ENCODE peak calls at places on chromosomes 7 and 10, in five cellular contexts. N is heart left ventricle; D is neural progenitor cell; V is NT2/D1; J is effector memory CD4-positive, alpha-beta T cell. Z is an unnamed sample. For H3K4me1, the result is how much of the 10 kb centered on the place peaks cover.

GRCh38 chr10:71623098-71623985 is 96.2 kb downstream of the C10orf105 start:
- DNase-seq in J (no peak), V (no peak), D (peak), N (no peak), Z (peak)

GRCh38 chr7:103573479-103574058 is 127.6 kb upstream of the SLC26A5 start:
- DNase-seq in V (peak), D (peak), J (no peak), N (no peak), Z (no peak)

GRCh38 chr7:32298403-32299132 is 191.6 kb downstream of the LSM5 start:
- DNase-seq in D (peak), V (no peak), N (peak), J (no peak), Z (no peak)

GRCh38 chr7:75638607-75639070 is 100.1 kb downstream of the HIP1 start:
- DNase-seq in J (no peak), D (peak), V (no peak), N (peak), Z (no peak)

GRCh38 chr10:10209152-10209551 is 808.5 kb upstream of the CELF2 start:
- DNase-seq in N (no peak), V (no peak), J (no peak), D (no peak), Z (no peak)

GRCh38 chr10:71740069-71740468 is 20.5 kb upstream of the C10orf105 start:
- DNase-seq in N (no peak), D (no peak), J (no peak), V (no peak), Z (no peak)

GRCh38 chr7:40643664-40644063 is 508.9 kb downstream of the SUGCT start:
- DNase-seq in V (no peak), D (peak), N (no peak), J (no peak), Z (no peak)

GRCh38 chr10:8473205-8473604 is 418.7 kb downstream of the GATA3 start:
- DNase-seq in D (no peak), V (no peak), J (peak), N (no peak), Z (no peak)

GRCh38 chr10:114694735-114695134 is 36.7 kb upstream of the ABLIM1 start:
- DNase-seq in D (peak), J (no peak), V (peak), N (no peak), Z (no peak)

GRCh38 chr10:28332699-28333098 is 29.8 kb upstream of the MPP7 start:
- DNase-seq in D (no peak), V (no peak), N (no peak), J (no peak), Z (no peak)

GRCh38 chr7:7188091-7188490 is 5.7 kb downstream of the C1GALT1 start:
- DNase-seq in J (no peak), D (no peak), N (no peak), V (no peak), Z (no peak)

GRCh38 chr7:129502708-129503685 is 666 bp downstream of the SMKR1 start:
- DNase-seq in J (no peak), D (peak), V (no peak), N (no peak), Z (no peak)

GRCh38 chr10:76432274-76433012 is 1001.0 kb downstream of the LRMDA start:
- DNase-seq in D (no peak), J (no peak), N (no peak), V (peak), Z (no peak)

GRCh38 chr7:41915861-41916260 is 213.0 kb upstream of the INHBA start:
- DNase-seq in N (no peak), J (no peak), D (no peak), V (no peak), Z (no peak)

GRCh38 chr7:150879345-150879744 is 27.0 kb downstream of the AOC1 start:
- DNase-seq in D (no peak), J (no peak), N (no peak), V (peak), Z (no peak)

GRCh38 chr7:152522551-152522950 is 86.7 kb upstream of the KMT2C start:
- DNase-seq in D (no peak), V (no peak), J (no peak), N (no peak), Z (no peak)

GRCh38 chr7:92754756-92755581 is 81.4 kb downstream of the CDK6 start:
- DNase-seq in V (no peak), D (no peak), N (no peak), J (no peak), Z (peak)

GRCh38 chr7:117963278-117964184 is 90.3 kb upstream of the CTTNBP2 start:
- DNase-seq in J (no peak), D (no peak), N (no peak), V (no peak), Z (no peak)

GRCh38 chr10:110221721-110222261 is 14.4 kb downstream of the MXI1 start:
- DNase-seq in J (peak), N (peak), V (no peak), D (peak), Z (peak)

DNA sequence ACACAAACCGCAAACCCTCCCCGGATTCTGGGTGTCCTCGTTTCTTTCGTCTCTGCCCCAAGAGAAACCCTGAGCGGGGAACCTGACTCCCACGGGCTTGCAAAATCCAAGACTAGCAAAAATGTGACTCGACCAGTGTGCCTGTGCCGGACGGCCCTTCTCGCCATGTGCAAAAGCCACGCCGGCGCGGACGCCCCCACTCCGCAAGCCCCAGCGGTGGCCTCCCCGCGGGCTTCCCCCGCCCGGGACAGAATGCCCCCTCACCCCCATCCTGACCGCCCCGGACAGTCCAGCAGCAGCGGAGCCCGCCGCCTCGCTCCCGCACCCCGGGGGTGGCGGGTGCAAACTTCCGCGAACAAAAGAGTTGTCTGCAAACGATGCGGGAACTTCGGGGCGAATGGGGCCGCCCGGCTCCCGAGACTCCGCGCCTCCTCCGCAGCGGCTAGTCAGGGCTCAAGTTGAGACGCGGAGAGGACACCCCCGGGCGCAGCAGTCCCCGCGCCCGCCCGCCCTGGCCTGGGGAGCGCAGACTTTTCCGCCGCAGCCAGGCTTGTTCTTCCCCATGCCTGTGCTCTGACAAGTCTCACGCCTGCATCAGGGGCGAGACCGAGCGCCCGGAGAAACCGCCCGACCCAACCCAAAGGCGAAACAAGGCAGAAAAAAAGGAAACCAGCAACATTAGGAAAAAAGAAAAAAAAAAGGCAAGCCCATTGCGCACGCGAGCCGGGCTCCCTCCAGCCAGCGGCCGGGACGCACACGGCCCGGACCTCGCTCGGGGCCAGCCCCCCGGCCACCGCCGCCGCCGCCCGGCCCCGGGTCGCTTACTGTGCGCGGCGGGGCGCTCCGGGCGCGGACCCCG is 761 bp downstream of the FAM53B start:
- DNase-seq in V (no peak), D (peak), N (peak), J (no peak), Z (peak)
- H3K4me1 ChIP-seq in V (under half), D (half or more), N (under half), J (under half), Z (half or more)

GRCh38 chr10:129963831-129964501 is at the start of gene EBF3:
- DNase-seq in N (peak), V (no peak), J (peak), D (peak), Z (no peak)

GRCh38 chr10:129964611-129965417 is 740 bp upstream of the EBF3 start:
- DNase-seq in J (no peak), V (no peak), D (peak), N (peak), Z (no peak)

GRCh38 chr10:129965940-129966339 is 1.9 kb upstream of the EBF3 start:
- DNase-seq in N (no peak), V (no peak), D (peak), J (no peak), Z (no peak)

GRCh38 chr10:129966370-129966769 is 2.3 kb upstream of the EBF3 start:
- DNase-seq in J (no peak), V (no peak), D (no peak), N (no peak), Z (no peak)

DNA sequence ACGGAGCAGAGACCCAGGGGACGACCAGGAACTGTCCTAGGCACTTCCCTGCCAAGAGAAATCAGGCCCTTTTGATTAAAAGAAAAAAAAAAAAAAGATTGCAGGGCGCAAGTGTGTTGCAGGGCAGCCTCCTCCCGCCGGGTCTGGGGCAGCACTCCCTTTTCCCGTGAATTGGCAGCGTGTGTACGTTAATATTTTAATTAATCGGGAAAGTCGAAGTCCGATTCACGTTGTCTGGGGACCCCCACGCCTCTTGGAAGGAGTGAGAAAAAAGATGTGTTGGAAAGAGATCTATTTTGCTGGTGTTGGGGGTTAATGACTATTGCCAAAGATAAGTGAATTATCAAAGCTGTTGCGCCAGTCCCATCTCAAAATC is 1.3 kb upstream of the EBF3 start:
- DNase-seq in N (no peak), J (no peak), D (no peak), V (no peak), Z (no peak)
- H3K4me1 ChIP-seq in N (under half), J (under half), D (under half), V (under half), Z (under half)

GRCh38 chr10:133026726-133027395 is 60.9 kb upstream of the ADGRA1 start:
- DNase-seq in J (no peak), D (no peak), N (no peak), V (no peak), Z (no peak)
- H3K4me1 ChIP-seq in J (under half), D (under half), N (under half), V (under half), Z (under half)

GRCh38 chr10:61971016-61971350 is 69.5 kb downstream of the ARID5B start:
- DNase-seq in N (no peak), V (no peak), D (no peak), J (no peak), Z (no peak)

GRCh38 chr10:61973923-61974322 is 72.4 kb downstream of the ARID5B start:
- DNase-seq in V (no peak), D (no peak), J (no peak), N (no peak), Z (no peak)

GRCh38 chr10:61973169-61973568 is 71.7 kb downstream of the ARID5B start:
- DNase-seq in V (no peak), D (no peak), N (no peak), J (no peak), Z (no peak)

GRCh38 chr10:61975107-61975932 is 73.8 kb downstream of the ARID5B start:
- DNase-seq in N (no peak), V (no peak), J (no peak), D (no peak), Z (no peak)

DNA sequence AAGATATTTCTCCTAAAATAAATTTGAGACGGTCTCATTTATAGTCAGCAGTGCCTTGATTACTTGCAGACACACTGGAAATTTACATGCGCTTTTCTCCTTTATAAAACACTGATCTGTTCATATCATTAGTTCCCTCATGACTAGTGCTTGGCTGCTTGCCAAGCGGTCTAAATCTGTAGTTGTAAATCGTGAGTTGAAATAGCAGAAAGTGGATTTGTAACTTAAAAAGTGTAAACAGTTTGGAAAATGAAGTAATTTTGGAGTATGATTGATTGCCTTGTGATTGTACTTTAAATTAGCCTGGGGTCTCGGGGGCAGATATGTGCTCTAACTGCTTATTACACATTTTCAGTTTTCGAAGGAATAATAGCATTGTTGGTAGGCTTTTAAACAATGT is 73.1 kb downstream of the ARID5B start:
- DNase-seq in V (no peak), D (no peak), N (no peak), J (no peak), Z (no peak)
- H3K4me1 ChIP-seq in V (under half), D (under half), N (under half), J (under half), Z (under half)

DNA sequence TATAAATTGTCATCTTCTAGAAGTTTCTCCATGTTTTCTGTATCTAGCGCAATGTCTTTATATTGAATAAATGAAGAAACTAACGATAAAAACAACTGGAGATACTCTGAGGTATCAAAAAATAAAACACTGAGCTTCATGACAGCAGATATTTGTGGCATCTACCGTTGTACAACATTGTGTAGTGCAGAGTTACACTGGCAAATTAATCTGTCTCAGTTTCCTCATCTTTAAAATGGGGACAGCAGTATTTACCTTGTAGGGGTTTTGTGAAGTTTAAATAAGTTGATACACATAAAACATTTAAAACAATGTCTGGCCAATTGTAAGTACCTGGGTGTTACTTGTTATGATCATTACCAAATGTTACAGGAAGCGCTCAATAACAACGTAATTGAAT is 10.4 kb downstream of the ITGB1 start:
- DNase-seq in D (no peak), J (no peak), N (no peak), V (no peak), Z (no peak)
- H3K4me1 ChIP-seq in D (under half), J (half or more), N (under half), V (under half), Z (under half)

DNA sequence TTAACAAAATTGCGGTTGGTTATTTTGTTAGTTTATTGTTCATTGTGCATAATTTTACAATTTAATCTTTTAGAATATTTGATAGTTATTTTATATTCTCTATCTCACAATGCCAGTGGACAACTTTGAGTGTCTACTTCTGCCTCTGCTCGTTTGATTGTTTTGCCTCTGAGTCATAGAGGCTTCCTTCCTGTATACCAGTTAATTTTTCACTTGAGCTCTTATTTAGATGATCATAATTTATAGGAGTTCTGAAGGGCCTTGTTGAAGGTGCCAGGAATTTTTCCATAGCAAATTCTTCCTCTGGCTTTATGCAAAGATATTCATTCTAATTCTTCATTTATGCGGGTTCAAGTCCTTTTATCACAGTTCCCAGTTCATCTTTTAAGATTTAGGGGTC is 5.2 kb upstream of the MALRD1 start:
- DNase-seq in V (no peak), D (no peak), J (no peak), N (no peak), Z (no peak)
- H3K4me1 ChIP-seq in V (under half), D (under half), J (under half), N (under half), Z (under half)

DNA sequence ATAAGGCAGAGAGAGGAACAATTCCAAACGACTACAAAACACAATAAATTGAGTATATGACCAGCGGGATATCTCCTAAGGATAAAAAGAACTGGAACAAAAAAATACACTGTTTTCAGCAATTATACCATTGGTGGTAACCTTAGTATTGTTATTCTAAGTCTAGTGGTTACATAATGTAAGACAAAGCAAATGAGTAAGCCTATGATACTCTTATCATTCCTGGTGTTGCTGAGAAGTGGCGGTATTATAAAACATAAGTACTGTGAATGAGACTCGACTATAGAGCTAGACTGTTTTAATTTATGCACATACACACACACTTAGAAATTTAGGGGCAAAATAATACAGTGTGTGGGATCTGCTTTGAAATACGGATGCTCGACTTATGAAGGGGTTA is 107.7 kb downstream of the NRBF2 start:
- DNase-seq in J (no peak), V (no peak), N (no peak), D (no peak), Z (no peak)
- H3K4me1 ChIP-seq in J (under half), V (under half), N (under half), D (under half), Z (half or more)